ENCODE peak calls at places on chromosomes 3 and 15, in nine cellular contexts. S is mammary epithelial cell, Z is upper lobe of right lung, L is astrocyte of the spinal cord, M is HCT116, E is GM13976, J is lower leg skin, V is Caco-2, R is AG09309. N is an unnamed sample.

GRCh38 chr15:93759626-93760025 is 471.7 kb upstream of the MCTP2 start:
- DNase-seq in S (peak; percentile 11), Z (no peak), L (no peak), M (no peak), E (no peak), J (no peak), V (no peak), R (no peak), N (no peak)

GRCh38 chr3:68893600-68894239 is 38.6 kb downstream of the TAFA4 start:
- DNase-seq in S (peak; percentile 16), Z (no peak), L (peak; percentile 51), M (no peak), E (peak; percentile 16), J (no peak), V (peak; percentile 10), R (peak; percentile 4), N (peak; percentile 22)

GRCh38 chr3:185070491-185071335 is 82.1 kb downstream of the C3orf70 start:
- DNase-seq in S (peak; percentile 21), Z (no peak), L (no peak), M (peak; percentile 18), E (no peak), J (no peak), V (peak; percentile 45), R (no peak), N (no peak)

GRCh38 chr15:40338041-40338657 is 2.6 kb downstream of the CCDC9B start:
- DNase-seq in S (peak; percentile 66), Z (peak; percentile 89), L (peak; percentile 65), M (peak; percentile 35), E (peak; percentile 93), J (peak; percentile 92), V (peak; percentile 87), R (no peak), N (peak; percentile 95)

GRCh38 chr15:98548172-98548971 is 100.0 kb upstream of the IGF1R start:
- DNase-seq in S (peak; percentile 74), Z (peak; percentile 84), L (peak; percentile 51), M (no peak), E (no peak), J (peak; percentile 96), V (peak; percentile 40), R (no peak), N (peak; percentile 40)

GRCh38 chr3:33114622-33115023 is 809 bp downstream of the CRTAP start:
- DNase-seq in S (no peak), Z (no peak), L (no peak), M (no peak), E (no peak), J (no peak), V (no peak), R (no peak), N (no peak)

GRCh38 chr15:92097473-92098178 is 244.1 kb downstream of the SLCO3A1 start:
- DNase-seq in S (peak; percentile 23), Z (no peak), L (peak; percentile 47), M (peak; percentile 16), E (peak; percentile 72), J (no peak), V (peak; percentile 71), R (no peak), N (peak; percentile 68)

GRCh38 chr3:58306662-58307286 is 454 bp downstream of the HTD2 start:
- DNase-seq in S (peak; percentile 56), Z (peak; percentile 67), L (peak; percentile 5), M (no peak), E (peak; percentile 42), J (peak; percentile 89), V (peak; percentile 51), R (no peak), N (peak; percentile 52)

GRCh38 chr3:149299938-149300791 is 33.3 kb downstream of the TM4SF18 start:
- DNase-seq in S (peak; percentile 99), Z (no peak), L (peak; percentile 95), M (peak; percentile 93), E (no peak), J (no peak), V (peak; percentile 81), R (peak; percentile 94), N (no peak)

GRCh38 chr3:186414735-186415419 is 52.8 kb upstream of the DGKG start:
- DNase-seq in S (peak; percentile 79), Z (no peak), L (peak; percentile 81), M (no peak), E (no peak), J (no peak), V (no peak), R (peak; percentile 79), N (no peak)

GRCh38 chr3:69370156-69370944 is 15.5 kb downstream of the FRMD4B start:
- DNase-seq in S (peak; percentile 70), Z (peak; percentile 87), L (peak; percentile 23), M (no peak), E (no peak), J (peak; percentile 96), V (no peak), R (no peak), N (no peak)

GRCh38 chr15:88542342-88542733 is 4.1 kb downstream of the DET1 start:
- DNase-seq in S (no peak), Z (no peak), L (no peak), M (no peak), E (no peak), J (no peak), V (no peak), R (no peak), N (no peak)

GRCh38 chr3:155805802-155806618 is at the start of gene C3orf33:
- DNase-seq in S (peak; percentile 57), Z (peak; percentile 91), L (peak; percentile 59), M (peak; percentile 41), E (peak; percentile 94), J (peak; percentile 90), V (peak; percentile 83), R (no peak), N (peak; percentile 90)

GRCh38 chr3:17800232-17800631 is 57.8 kb upstream of the TBC1D5 start:
- DNase-seq in S (peak; percentile 39), Z (no peak), L (no peak), M (no peak), E (no peak), J (no peak), V (no peak), R (no peak), N (no peak)

GRCh38 chr15:28904541-28905303 is 18.9 kb downstream of the APBA2 start:
- DNase-seq in S (no peak), Z (peak; percentile 40), L (no peak), M (no peak), E (no peak), J (peak; percentile 67), V (no peak), R (no peak), N (no peak)

DNA sequence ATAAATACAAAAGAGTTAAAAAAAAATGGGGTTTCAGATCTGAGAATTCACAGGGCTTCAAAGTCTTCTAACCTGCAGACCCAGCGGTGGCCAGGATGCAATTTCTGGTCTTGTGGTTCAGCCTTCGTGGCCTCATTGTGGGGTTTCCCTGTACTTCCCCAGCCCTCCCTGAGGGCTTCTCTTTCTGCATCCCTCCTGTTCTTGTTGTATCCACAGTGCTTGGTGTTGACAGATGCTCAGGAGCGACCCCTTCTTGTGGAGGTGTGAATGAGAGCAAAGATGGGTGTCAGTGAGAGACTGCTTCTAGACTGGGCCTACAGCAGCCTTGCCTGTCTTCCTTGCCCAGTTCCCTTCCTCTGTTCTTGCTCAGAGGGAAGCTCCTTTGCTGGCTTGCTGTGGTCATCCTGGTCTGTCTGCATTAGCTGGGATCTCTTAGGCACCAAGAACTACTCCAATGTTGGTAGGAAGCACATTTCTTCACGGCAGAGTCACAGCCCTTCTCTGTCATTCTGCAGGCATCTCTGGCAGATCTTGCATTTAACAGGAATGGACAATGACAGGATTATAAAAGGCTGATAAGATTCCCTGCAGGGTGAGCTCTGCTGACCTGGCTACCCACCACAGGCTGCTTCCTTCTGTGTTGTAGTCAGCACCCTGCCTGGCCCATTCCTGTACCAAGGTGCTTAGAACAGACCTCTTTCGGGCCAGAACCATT is 317.8 kb upstream of the C2CD4B start:
- DNase-seq in S (peak; percentile 35), Z (no peak), L (no peak), M (peak; percentile 24), E (peak; percentile 73), J (peak; percentile 74), V (peak; percentile 45), R (peak; percentile 11), N (peak; percentile 75)
- TF ChIP-seq CTCF in S (peak; percentile 14), Z (no peak), L (peak; percentile 36), M (peak; percentile 14), E (peak; percentile 27), J (no peak), V (peak; percentile 8), R (peak; percentile 52), N (peak; percentile 61)

GRCh38 chr3:119884161-119884557 is 102.3 kb downstream of the NR1I2 start:
- DNase-seq in S (no peak), Z (no peak), L (no peak), M (no peak), E (no peak), J (no peak), V (no peak), R (no peak), N (no peak)
- TF ChIP-seq CTCF in S (no peak), Z (no peak), L (no peak), M (no peak), E (no peak), J (no peak), V (no peak), R (no peak), N (no peak)

DNA sequence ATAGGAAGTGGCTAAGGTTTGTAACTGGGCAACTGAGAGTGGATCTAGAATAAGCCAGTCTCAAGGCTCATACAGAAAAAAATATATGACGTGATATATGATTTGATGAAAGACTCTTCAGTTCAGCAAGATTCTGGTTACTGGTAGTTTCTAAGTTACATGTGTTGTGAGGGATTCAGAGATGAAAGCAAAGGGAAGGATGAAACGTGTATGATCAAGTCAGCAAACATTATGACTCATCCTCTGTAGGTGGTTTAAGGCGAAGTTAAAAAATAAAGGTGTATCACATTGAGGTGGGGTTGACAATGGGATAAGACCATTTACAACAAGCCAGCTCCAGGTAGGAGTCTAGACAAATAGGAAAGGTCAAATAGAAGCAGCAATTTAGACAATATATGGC is 16.2 kb downstream of the TERC start:
- DNase-seq in S (peak; percentile 93), Z (no peak), L (no peak), M (no peak), E (no peak), J (no peak), V (no peak), R (no peak), N (no peak)
- TF ChIP-seq CTCF in S (no peak), Z (no peak), L (no peak), M (no peak), E (no peak), J (no peak), V (no peak), R (no peak), N (no peak)

GRCh38 chr15:25224396-25224795 is 214.4 kb downstream of the UBE3A start:
- DNase-seq in S (no peak), Z (no peak), L (no peak), M (no peak), E (no peak), J (no peak), V (no peak), R (no peak), N (no peak)

GRCh38 chr15:25230442-25230841 is 208.4 kb downstream of the UBE3A start:
- DNase-seq in S (no peak), Z (no peak), L (no peak), M (no peak), E (no peak), J (no peak), V (no peak), R (no peak), N (no peak)

GRCh38 chr15:25228261-25228660 is 210.6 kb downstream of the UBE3A start:
- DNase-seq in S (no peak), Z (no peak), L (no peak), M (no peak), E (no peak), J (no peak), V (no peak), R (no peak), N (no peak)

GRCh38 chr15:25220834-25221233 is 218.0 kb downstream of the UBE3A start:
- DNase-seq in S (no peak), Z (no peak), L (no peak), M (no peak), E (no peak), J (no peak), V (no peak), R (no peak), N (no peak)

GRCh38 chr15:25226360-25226759 is 212.5 kb downstream of the UBE3A start:
- DNase-seq in S (no peak), Z (no peak), L (no peak), M (no peak), E (no peak), J (no peak), V (no peak), R (no peak), N (no peak)
- TF ChIP-seq CTCF in S (no peak), Z (no peak), L (no peak), M (no peak), E (no peak), J (no peak), V (no peak), R (no peak), N (no peak)